ENCODE peak calls at places on chromosomes 7 and 10, in nine cellular contexts. D is ovary, O is psoas muscle, S is upper lobe of left lung, J is IMR-90, W is mammary epithelial cell, I is AG10803, Z is A549, K is astrocyte. N is an unnamed sample.

GRCh38 chr10:127018298-127018650 is 113.0 kb downstream of the DOCK1 start:
- DNase-seq in D (no peak), O (no peak), S (no peak), J (no peak), W (no peak), I (no peak), Z (no peak), K (no peak), N (no peak)

GRCh38 chr10:118595598-118596425 is at the start of gene PRLHR:
- DNase-seq in D (peak; percentile 57), O (no peak), S (peak; percentile 74), J (peak; percentile 10), W (no peak), I (no peak), Z (peak; percentile 35), K (peak; percentile 10), N (peak; percentile 22)

GRCh38 chr7:5423272-5423843 is at the start of gene TNRC18:
- DNase-seq in D (peak; percentile 78), O (peak; percentile 53), S (peak; percentile 93), J (no peak), W (no peak), I (no peak), Z (peak; percentile 38), K (no peak), N (no peak)

GRCh38 chr7:44987996-44988395 is 9.2 kb upstream of the MYO1G start:
- DNase-seq in D (no peak), O (no peak), S (no peak), J (no peak), W (no peak), I (no peak), Z (no peak), K (no peak), N (no peak)

GRCh38 chr10:36096571-36096970 is 454.5 kb upstream of the FZD8 start:
- DNase-seq in D (no peak), O (no peak), S (no peak), J (peak; percentile 63), W (peak; percentile 47), I (peak; percentile 16), Z (no peak), K (peak; percentile 16), N (peak; percentile 67)

GRCh38 chr10:74825033-74825370 is 1.4 kb upstream of the KAT6B start:
- DNase-seq in D (peak; percentile 75), O (peak; percentile 49), S (no peak), J (no peak), W (no peak), I (no peak), Z (peak; percentile 31), K (no peak), N (no peak)

GRCh38 chr10:21330628-21331020 is 194.9 kb downstream of the SKIDA1 start:
- DNase-seq in D (no peak), O (no peak), S (no peak), J (no peak), W (no peak), I (no peak), Z (no peak), K (no peak), N (peak; percentile 43)

GRCh38 chr10:11434323-11434722 is 177.1 kb downstream of the USP6NL start:
- DNase-seq in D (no peak), O (no peak), S (no peak), J (no peak), W (no peak), I (no peak), Z (peak; percentile 38), K (no peak), N (no peak)

GRCh38 chr10:88800152-88801125 is 2.1 kb upstream of the LIPM start:
- DNase-seq in D (no peak), O (no peak), S (no peak), J (peak; percentile 72), W (peak; percentile 57), I (peak; percentile 68), Z (no peak), K (peak; percentile 92), N (peak; percentile 56)

GRCh38 chr10:8404721-8405120 is 350.2 kb downstream of the GATA3 start:
- DNase-seq in D (no peak), O (no peak), S (no peak), J (no peak), W (peak; percentile 70), I (no peak), Z (no peak), K (peak; percentile 44), N (no peak)

GRCh38 chr7:83648464-83649241 is at the start of gene SEMA3E:
- DNase-seq in D (no peak), O (no peak), S (no peak), J (peak; percentile 35), W (peak; percentile 38), I (peak; percentile 20), Z (peak; percentile 25), K (peak; percentile 67), N (peak; percentile 28)

GRCh38 chr10:43220971-43221418 is 45.9 kb downstream of the RASGEF1A start:
- DNase-seq in D (no peak), O (peak; percentile 2), S (no peak), J (no peak), W (no peak), I (no peak), Z (no peak), K (no peak), N (no peak)

GRCh38 chr7:66696774-66697191 is 43.8 kb upstream of the RABGEF1 start:
- DNase-seq in D (no peak), O (no peak), S (no peak), J (peak; percentile 22), W (peak; percentile 36), I (peak; percentile 41), Z (no peak), K (no peak), N (peak; percentile 48)

GRCh38 chr10:97333601-97334369 is 744 bp downstream of the FRAT2 start:
- DNase-seq in D (peak; percentile 52), O (peak; percentile 42), S (peak; percentile 91), J (peak; percentile 45), W (peak; percentile 52), I (peak; percentile 32), Z (no peak), K (peak; percentile 35), N (peak; percentile 52)
- TF ChIP-seq CTCF in D (no peak), O (no peak), S (no peak), J (no peak), W (no peak), I (no peak), Z (no peak), K (no peak), N (no peak)

DNA sequence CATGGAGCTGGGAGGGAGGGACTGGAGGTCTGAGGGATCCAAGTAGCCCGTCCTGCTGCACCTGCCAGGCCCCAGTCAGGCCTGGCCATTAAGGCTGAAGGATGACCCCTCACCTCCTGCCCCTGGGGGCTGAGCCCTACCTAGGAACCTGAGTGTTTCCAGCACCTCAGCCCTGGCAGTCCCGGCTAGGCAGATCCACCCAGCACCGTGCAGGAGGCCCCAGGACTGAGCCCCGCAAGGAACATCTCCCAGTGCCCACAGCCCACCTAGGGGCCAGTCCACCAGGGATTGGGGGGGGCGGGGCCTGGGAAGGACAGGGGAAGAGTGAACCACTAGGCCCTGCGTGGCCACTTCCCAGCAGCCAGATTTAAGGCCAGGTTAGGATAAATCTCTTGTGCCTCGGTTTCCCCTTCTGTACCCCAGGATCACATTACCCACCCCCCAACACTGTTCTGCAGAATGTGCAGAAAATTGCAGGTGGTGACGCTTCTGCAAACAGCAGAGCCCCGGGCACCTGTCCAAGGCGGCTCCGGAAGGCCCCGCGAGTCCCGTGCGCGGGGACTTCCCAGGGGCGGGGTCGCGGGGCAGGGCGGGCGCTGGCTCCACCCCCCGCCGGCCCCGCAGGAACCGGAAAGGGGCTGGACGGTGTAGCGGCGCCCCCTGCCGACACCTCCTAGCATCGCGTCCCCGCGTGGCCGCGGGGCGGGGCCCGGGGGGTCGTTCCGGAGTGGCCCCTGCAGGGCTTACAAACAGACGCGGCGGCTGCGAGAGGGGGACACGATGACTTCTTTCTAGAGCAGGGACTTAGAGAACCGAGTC is 55.9 kb downstream of the PWWP2B start:
- DNase-seq in D (peak; percentile 88), O (peak; percentile 82), S (peak; percentile 98), J (peak; percentile 72), W (peak; percentile 79), I (peak; percentile 50), Z (peak; percentile 85), K (peak; percentile 20), N (peak; percentile 71)
- H3K4me3 ChIP-seq in D (no peak overlapping the region), O (peak overlapping the region; percentile 2), S (peak overlapping the region; percentile 12), J (peak overlapping the region; percentile 15), W (no peak overlapping the region), I (no peak overlapping the region), Z (peak overlapping the region; percentile 5), K (no peak overlapping the region), N (peak overlapping the region; percentile 7)

GRCh38 chr7:132935608-132936007 is 146.3 kb downstream of the CHCHD3 start:
- DNase-seq in D (no peak), O (no peak), S (no peak), J (no peak), W (no peak), I (no peak), Z (no peak), K (no peak), N (no peak)

GRCh38 chr7:132933076-132933466 is 148.8 kb downstream of the CHCHD3 start:
- DNase-seq in D (no peak), O (no peak), S (no peak), J (peak; percentile 80), W (peak; percentile 3), I (peak; percentile 34), Z (no peak), K (peak; percentile 82), N (peak; percentile 95)

GRCh38 chr7:132934017-132934416 is 147.9 kb downstream of the CHCHD3 start:
- DNase-seq in D (no peak), O (no peak), S (no peak), J (no peak), W (no peak), I (no peak), Z (no peak), K (no peak), N (no peak)

GRCh38 chr7:132932321-132933075 is 149.4 kb downstream of the CHCHD3 start:
- DNase-seq in D (no peak), O (no peak), S (no peak), J (peak; percentile 2), W (no peak), I (no peak), Z (no peak), K (peak; percentile 20), N (no peak)

GRCh38 chr7:132930881-132931280 is 151.0 kb downstream of the CHCHD3 start:
- DNase-seq in D (no peak), O (no peak), S (no peak), J (peak; percentile 3), W (no peak), I (no peak), Z (no peak), K (no peak), N (peak; percentile 28)
- TF ChIP-seq CTCF in D (no peak), O (peak; percentile 11), S (peak; percentile 8), J (peak; percentile 30), W (peak; percentile 2), I (no peak), Z (peak; percentile 29), K (peak; percentile 20), N (peak; percentile 31)

DNA sequence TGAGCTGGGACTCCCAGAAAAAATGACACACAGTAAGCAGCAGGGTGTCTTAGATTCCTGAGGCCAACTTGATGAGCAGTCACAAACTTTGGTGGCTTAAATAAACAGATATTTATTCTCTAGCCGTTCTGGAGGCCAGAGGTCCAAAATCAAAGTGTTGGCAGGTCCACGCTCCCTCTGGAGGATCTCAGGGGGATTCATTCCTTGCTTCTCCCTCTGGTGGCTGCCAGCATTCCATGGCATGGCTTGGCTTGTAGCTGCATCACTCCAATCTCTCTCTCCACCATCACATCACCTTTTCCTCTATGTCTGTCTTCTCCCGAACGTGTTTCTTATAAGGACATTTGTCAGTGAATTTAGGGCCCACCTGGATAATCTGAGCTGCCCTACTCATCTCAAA is 98.4 kb downstream of the OSBPL3 start:
- DNase-seq in D (no peak), O (no peak), S (no peak), J (no peak), W (no peak), I (no peak), Z (no peak), K (no peak), N (no peak)
- H3K4me3 ChIP-seq in D (no peak overlapping the region), O (no peak overlapping the region), S (no peak overlapping the region), J (no peak overlapping the region), W (no peak overlapping the region), I (no peak overlapping the region), Z (no peak overlapping the region), K (no peak overlapping the region), N (no peak overlapping the region)

GRCh38 chr10:84599254-84599653 is 270.9 kb downstream of the CCSER2 start:
- DNase-seq in D (no peak), O (no peak), S (no peak), J (no peak), W (no peak), I (no peak), Z (no peak), K (no peak), N (no peak)
- TF ChIP-seq CTCF in D (no peak), O (no peak), S (no peak), J (no peak), W (peak; percentile 10), I (no peak), Z (no peak), K (no peak), N (no peak)

N was measured in cardiac fibroblast.